ENCODE peak calls at places on chromosomes 5 and 9, in five cellular contexts. Y, O, S, F and N are unnamed samples.
A peak's percentile ranks its signal among the peaks of the same experiment; 100 is the strongest.

GRCh38 chr5:173643964-173644363 is 27.5 kb upstream of the BOD1 start:
- DNase-seq in Y (peak; percentile 27), O (no peak), S (no peak), F (peak; percentile 31), N (no peak)

GRCh38 chr9:112061152-112061740 is 113.9 kb downstream of the SUSD1 start:
- DNase-seq in Y (peak; percentile 72), O (no peak), S (no peak), F (peak; percentile 24), N (no peak)

GRCh38 chr5:95406426-95407093 is 15.4 kb downstream of the FAM81B start:
- DNase-seq in Y (no peak), O (no peak), S (no peak), F (no peak), N (no peak)

GRCh38 chr5:140324041-140324833 is 21.3 kb upstream of the PFDN1 start:
- DNase-seq in Y (no peak), O (no peak), S (no peak), F (no peak), N (no peak)

GRCh38 chr5:66615136-66615535 is 18.9 kb downstream of the MAST4 start:
- DNase-seq in Y (no peak), O (no peak), S (no peak), F (no peak), N (no peak)

GRCh38 chr9:126373241-126373640 is 46.6 kb downstream of the MVB12B start:
- DNase-seq in Y (no peak), O (no peak), S (no peak), F (peak; percentile 58), N (no peak)

GRCh38 chr9:137428841-137429545 is 5.8 kb downstream of the NOXA1 start:
- DNase-seq in Y (no peak), O (no peak), S (no peak), F (no peak), N (no peak)

GRCh38 chr5:129372025-129372424 is 88.1 kb upstream of the ADAMTS19 start:
- DNase-seq in Y (no peak), O (no peak), S (no peak), F (no peak), N (no peak)

GRCh38 chr9:4277531-4277991 is 22.3 kb downstream of the GLIS3 start:
- DNase-seq in Y (peak; percentile 84), O (peak; percentile 90), S (no peak), F (no peak), N (no peak)

GRCh38 chr5:172932313-172933017 is 26.8 kb upstream of the RPL26L1 start:
- DNase-seq in Y (peak; percentile 75), O (peak; percentile 43), S (peak; percentile 77), F (peak; percentile 13), N (peak; percentile 84)

GRCh38 chr5:64206653-64207052 is 41.0 kb downstream of the RNF180 start:
- DNase-seq in Y (no peak), O (no peak), S (no peak), F (no peak), N (no peak)

GRCh38 chr5:25516136-25516535 is 871.4 kb upstream of the CDH10 start:
- DNase-seq in Y (no peak), O (no peak), S (no peak), F (no peak), N (no peak)